ENCODE peak calls at places on chromosomes 5 and 9, in seven cellular contexts. C, N, Q, O, L, V and A are unnamed samples.
A peak's percentile ranks its signal among the peaks of the same experiment; 100 is the strongest.

GRCh38 chr5:109038209-109038840 is 290.6 kb downstream of the FER start:
- DNase-seq in C (no peak), V (no peak), Q (no peak), L (no peak), O (no peak), N (no peak), A (no peak)

GRCh38 chr5:170380361-170380951 is 8.7 kb downstream of the KCNMB1 start:
- DNase-seq in O (no peak), V (peak; percentile 52), N (no peak), C (no peak), Q (no peak), L (no peak), A (no peak)

GRCh38 chr5:164346785-164347630 is 841.6 kb downstream of the MAT2B start:
- DNase-seq in O (no peak), C (no peak), L (no peak), N (no peak), Q (no peak), V (peak; percentile 28), A (no peak)

GRCh38 chr5:473344-474192 is 30.6 kb downstream of the EXOC3 start:
- DNase-seq in Q (no peak), V (peak; percentile 64), O (peak; percentile 10), C (no peak), N (peak; percentile 38), L (no peak), A (no peak)

GRCh38 chr5:153490124-153491085 is at the start of gene GRIA1:
- DNase-seq in C (no peak), O (no peak), N (no peak), Q (no peak), V (peak; percentile 65), L (no peak), A (no peak)

GRCh38 chr9:93776873-93777272 is 178.3 kb downstream of the BARX1 start:
- DNase-seq in V (no peak), N (no peak), Q (no peak), C (no peak), L (peak; percentile 54), O (no peak), A (no peak)

GRCh38 chr5:53733853-53734252 is 173.4 kb downstream of the NDUFS4 start:
- DNase-seq in C (no peak), O (no peak), N (no peak), V (no peak), L (no peak), Q (no peak), A (no peak)

GRCh38 chr5:127337876-127338275 is 47.3 kb downstream of the MEGF10 start:
- DNase-seq in V (no peak), O (no peak), Q (no peak), C (no peak), L (no peak), N (no peak), A (no peak)

GRCh38 chr9:117926031-117926655 is 221.9 kb downstream of the TLR4 start:
- DNase-seq in L (no peak), N (no peak), Q (no peak), O (no peak), V (no peak), C (no peak), A (no peak)

GRCh38 chr5:140113180-140113698 is 670 bp upstream of the PURA start:
- DNase-seq in V (no peak), C (no peak), O (peak; percentile 10), L (no peak), Q (no peak), N (no peak), A (peak; percentile 12)

GRCh38 chr9:95857122-95857521 is 18.4 kb upstream of the ERCC6L2 start:
- DNase-seq in C (no peak), L (no peak), Q (peak; percentile 36), N (no peak), O (no peak), V (peak; percentile 17), A (no peak)

GRCh38 chr5:496028-496427 is 28.2 kb downstream of the SLC9A3 start:
- DNase-seq in L (no peak), Q (no peak), O (no peak), C (no peak), N (no peak), V (no peak), A (no peak)

GRCh38 chr9:76900884-76901440 is 5.0 kb downstream of the PRUNE2 start:
- DNase-seq in C (no peak), L (no peak), N (no peak), V (no peak), O (no peak), Q (no peak), A (no peak)

GRCh38 chr9:14243514-14244042 is 70.4 kb downstream of the NFIB start:
- DNase-seq in O (no peak), Q (no peak), L (no peak), V (no peak), N (no peak), C (no peak), A (no peak)

GRCh38 chr5:133941456-133942196 is 26.8 kb downstream of the C5orf15 start:
- DNase-seq in Q (no peak), L (no peak), N (no peak), O (no peak), C (no peak), V (no peak), A (no peak)

GRCh38 chr5:142184939-142185526 is 76.5 kb downstream of the NDFIP1 start:
- DNase-seq in O (no peak), V (no peak), Q (no peak), C (no peak), N (no peak), L (peak; percentile 41), A (no peak)

GRCh38 chr5:32069396-32069795 is 104.7 kb downstream of the GOLPH3 start:
- DNase-seq in Q (no peak), C (no peak), N (no peak), L (no peak), V (no peak), O (no peak), A (no peak)

GRCh38 chr9:3419892-3420291 is 105.9 kb downstream of the RFX3 start:
- DNase-seq in O (no peak), L (no peak), C (no peak), V (peak; percentile 84), Q (no peak), N (no peak), A (no peak)

GRCh38 chr9:71909887-71910601 is 949 bp downstream of the ABHD17B start:
- DNase-seq in O (peak; percentile 66), N (peak; percentile 22), C (no peak), L (no peak), V (peak; percentile 46), Q (no peak), A (no peak)

GRCh38 chr5:149779071-149779470 is 49.0 kb downstream of the PPARGC1B start:
- DNase-seq in C (no peak), N (no peak), Q (no peak), O (no peak), L (no peak), V (no peak), A (no peak)

GRCh38 chr5:149583394-149583793 is 2.1 kb downstream of the ARHGEF37 start:
- DNase-seq in V (no peak), C (no peak), N (peak; percentile 39), Q (no peak), L (no peak), O (peak; percentile 19), A (no peak)

GRCh38 chr5:106459541-106459940 is 1211.2 kb downstream of the EFNA5 start:
- DNase-seq in L (no peak), O (no peak), V (no peak), N (no peak), Q (no peak), C (no peak), A (no peak)

GRCh38 chr9:84990850-84991505 is 321.4 kb downstream of the NTRK2 start:
- DNase-seq in L (no peak), Q (no peak), C (no peak), O (no peak), N (no peak), V (no peak), A (no peak)

GRCh38 chr5:133635051-133635450 is 22.7 kb upstream of the FSTL4 start:
- DNase-seq in N (no peak), Q (peak; percentile 60), V (no peak), C (no peak), L (no peak), O (no peak), A (no peak)

GRCh38 chr9:105475302-105475701 is 27.5 kb downstream of the FSD1L start:
- DNase-seq in O (no peak), N (peak; percentile 76), V (peak; percentile 52), L (no peak), C (no peak), Q (no peak), A (no peak)

GRCh38 chr9:95606951-95607350 is 90.2 kb upstream of the PTCH1 start:
- DNase-seq in V (no peak), L (no peak), O (no peak), C (no peak), N (no peak), Q (no peak), A (no peak)

GRCh38 chr5:53151713-53152458 is 42.3 kb upstream of the MOCS2 start:
- DNase-seq in Q (peak; percentile 44), O (no peak), N (peak; percentile 70), C (no peak), L (no peak), V (no peak), A (no peak)

GRCh38 chr5:6583049-6583880 is 49.6 kb downstream of the NSUN2 start:
- DNase-seq in N (no peak), Q (no peak), C (no peak), V (peak; percentile 64), O (peak; percentile 23), L (no peak), A (no peak)

GRCh38 chr5:61245486-61245885 is 83.2 kb upstream of the SMIM15 start:
- DNase-seq in C (no peak), O (no peak), Q (no peak), L (no peak), N (peak; percentile 10), V (no peak), A (no peak)

GRCh38 chr9:76379494-76379893 is 14.7 kb downstream of the RFK start:
- DNase-seq in C (no peak), O (no peak), N (no peak), L (no peak), V (no peak), Q (peak; percentile 18), A (no peak)

GRCh38 chr5:154107729-154108128 is 69.0 kb downstream of the MFAP3 start:
- DNase-seq in C (no peak), N (no peak), L (no peak), Q (no peak), V (no peak), O (no peak), A (no peak)

GRCh38 chr5:76926329-76927105 is 26.3 kb upstream of the CRHBP start:
- DNase-seq in N (no peak), Q (no peak), V (no peak), L (no peak), O (no peak), C (no peak), A (no peak)

GRCh38 chr9:12849486-12850010 is 74.7 kb downstream of the LURAP1L start:
- DNase-seq in V (no peak), Q (no peak), N (no peak), L (no peak), O (no peak), C (no peak), A (no peak)

GRCh38 chr9:134061019-134061687 is 6.7 kb downstream of the BRD3 start:
- DNase-seq in C (no peak), O (no peak), L (peak; percentile 58), Q (no peak), V (no peak), N (no peak), A (no peak)

GRCh38 chr9:82021198-82021597 is 32.6 kb downstream of the SPATA31D1 start:
- DNase-seq in Q (peak; percentile 97), N (no peak), V (no peak), L (no peak), C (no peak), O (no peak), A (no peak)